ENCODE peak calls at places on chromosomes 5 and 9, in nine cellular contexts. U is retina, Q is AG04450, D is bronchial epithelial cell, N is Calu3, P is WERI-Rb-1, T is AML-193, J is cardiac muscle cell, F is T-helper 1 cell. M is an unnamed sample.

GRCh38 chr5:94908889-94909480 is 290.5 kb downstream of the SLF1 start:
- DNase-seq in T (peak), F (no peak), J (peak), D (peak), Q (peak), N (peak), U (no peak), P (peak), M (no peak)

GRCh38 chr9:35563791-35564197 is 41.3 kb upstream of the TESK1 start:
- DNase-seq in P (peak), F (no peak), J (peak), Q (no peak), U (peak), N (no peak), D (no peak), T (no peak), M (no peak)

GRCh38 chr5:58281189-58281588 is 178.7 kb downstream of the PLK2 start:
- DNase-seq in Q (no peak), D (peak), F (no peak), U (no peak), P (no peak), J (no peak), T (no peak), N (no peak), M (no peak)

GRCh38 chr9:105355810-105356209 is 92.0 kb upstream of the FSD1L start:
- DNase-seq in J (peak), N (no peak), T (no peak), P (no peak), D (peak), F (no peak), Q (no peak), U (no peak), M (no peak)

GRCh38 chr5:37034955-37035354 is 158.4 kb downstream of the NIPBL start:
- DNase-seq in U (no peak), T (no peak), Q (no peak), P (no peak), F (no peak), D (no peak), N (no peak), J (no peak), M (no peak)

GRCh38 chr5:57298985-57299491 is 125.2 kb downstream of the GPBP1 start:
- DNase-seq in P (peak), J (peak), Q (peak), U (peak), D (peak), T (peak), F (peak), N (peak), M (no peak)

GRCh38 chr5:126683912-126684311 is 83.2 kb downstream of the PHAX start:
- DNase-seq in T (no peak), F (no peak), Q (no peak), P (no peak), J (no peak), N (no peak), U (no peak), D (no peak), M (no peak)

GRCh38 chr9:130672466-130672865 is 8.1 kb downstream of the PRDM12 start:
- DNase-seq in Q (no peak), N (no peak), P (no peak), U (no peak), T (no peak), D (no peak), F (no peak), J (no peak), M (no peak)

GRCh38 chr5:180113660-180114303 is 42.2 kb upstream of the RNF130 start:
- DNase-seq in P (no peak), F (no peak), D (no peak), T (no peak), U (no peak), J (no peak), Q (no peak), N (no peak), M (no peak)

GRCh38 chr5:10046681-10047080 is 203.0 kb downstream of the ATPSCKMT start:
- DNase-seq in D (no peak), P (no peak), F (no peak), N (no peak), Q (no peak), U (no peak), T (no peak), J (no peak), M (no peak)

GRCh38 chr9:34328500-34328982 is 527 bp downstream of the KIF24 start:
- DNase-seq in T (peak), J (peak), P (no peak), U (no peak), N (no peak), Q (no peak), D (peak), F (no peak), M (no peak)

GRCh38 chr5:25975881-25976280 is 1062.5 kb downstream of the CDH9 start:
- DNase-seq in N (no peak), D (no peak), F (no peak), Q (no peak), T (no peak), J (no peak), U (no peak), P (peak), M (no peak)

GRCh38 chr9:96619491-96620154 is at the start of gene CDC14B:
- DNase-seq in N (peak), J (peak), F (peak), D (peak), P (peak), U (peak), Q (peak), T (no peak), M (peak)

GRCh38 chr5:96716716-96717115 is 54.5 kb downstream of the CAST start:
- DNase-seq in D (no peak), P (no peak), T (no peak), U (no peak), F (no peak), N (no peak), Q (no peak), J (no peak), M (no peak)

GRCh38 chr5:123708074-123708806 is 196.3 kb downstream of the CSNK1G3 start:
- DNase-seq in P (no peak), D (peak), F (no peak), J (peak), U (no peak), T (no peak), Q (peak), N (no peak), M (no peak)

GRCh38 chr5:53087596-53087995 is 22.0 kb downstream of the MOCS2 start:
- DNase-seq in T (no peak), J (peak), F (no peak), P (no peak), U (no peak), D (no peak), Q (no peak), N (no peak), M (no peak)

GRCh38 chr9:123482295-123482970 is 126.4 kb downstream of the CRB2 start:
- DNase-seq in F (no peak), N (no peak), P (no peak), J (no peak), Q (no peak), T (no peak), D (no peak), U (no peak), M (peak)